ENCODE peak calls at places on chromosomes 2 and 18, in five cellular contexts. One of them, this sample, is unnamed.

GRCh38 chr18:43277164-43277600 is at the start of gene SYT4:
- DNase-seq in GM12878: no peak
- DNase-seq in HepG2: peak; percentile 8
- DNase-seq in H1: peak; percentile 66
- DNase-seq in K562: no peak
- DNase-seq in this sample: no peak

GRCh38 chr2:205280630-205281225 is 401.6 kb upstream of the NRP2 start:
- DNase-seq in GM12878: no peak
- DNase-seq in H1: no peak
- DNase-seq in K562: no peak
- DNase-seq in HepG2: no peak
- DNase-seq in this sample: no peak

GRCh38 chr2:71482055-71482454 is 28.7 kb downstream of the DYSF start:
- DNase-seq in K562: no peak
- DNase-seq in H1: no peak
- DNase-seq in HepG2: no peak
- DNase-seq in GM12878: no peak
- DNase-seq in this sample: no peak

GRCh38 chr2:153497938-153498629 is 19.5 kb upstream of the RPRM start:
- DNase-seq in H1: no peak
- DNase-seq in GM12878: no peak
- DNase-seq in K562: no peak
- DNase-seq in HepG2: no peak
- DNase-seq in this sample: no peak

GRCh38 chr2:201984800-201985525 is 48.7 kb upstream of the FZD7 start:
- DNase-seq in GM12878: no peak
- DNase-seq in K562: no peak
- DNase-seq in H1: no peak
- DNase-seq in HepG2: no peak
- DNase-seq in this sample: no peak

GRCh38 chr2:152740743-152741328 is 22.4 kb downstream of the ARL6IP6 start:
- DNase-seq in HepG2: peak; percentile 71
- DNase-seq in GM12878: no peak
- DNase-seq in H1: no peak
- DNase-seq in K562: peak; percentile 49
- DNase-seq in this sample: peak; percentile 49

GRCh38 chr2:152221870-152222269 is 46.3 kb upstream of the STAM2 start:
- DNase-seq in H1: no peak
- DNase-seq in GM12878: no peak
- DNase-seq in K562: no peak
- DNase-seq in HepG2: no peak
- DNase-seq in this sample: no peak

GRCh38 chr2:170369228-170369627 is 191.3 kb downstream of the MYO3B start:
- DNase-seq in H1: no peak
- DNase-seq in HepG2: no peak
- DNase-seq in GM12878: no peak
- DNase-seq in K562: no peak
- DNase-seq in this sample: no peak

GRCh38 chr2:20091305-20091991 is 40.0 kb upstream of the LAPTM4A start:
- DNase-seq in GM12878: no peak
- DNase-seq in HepG2: no peak
- DNase-seq in H1: no peak
- DNase-seq in K562: no peak
- DNase-seq in this sample: no peak

GRCh38 chr2:64406407-64406774 is 47.6 kb upstream of the LGALSL start:
- DNase-seq in K562: no peak
- DNase-seq in H1: no peak
- DNase-seq in GM12878: no peak
- DNase-seq in HepG2: peak; percentile 41
- DNase-seq in this sample: no peak

GRCh38 chr2:205996156-205996555 is 89.8 kb downstream of the INO80D start:
- DNase-seq in H1: no peak
- DNase-seq in K562: no peak
- DNase-seq in HepG2: no peak
- DNase-seq in GM12878: no peak
- DNase-seq in this sample: no peak

GRCh38 chr2:45571940-45572339 is 39.1 kb downstream of the SRBD1 start:
- DNase-seq in H1: no peak
- DNase-seq in GM12878: no peak
- DNase-seq in K562: no peak
- DNase-seq in HepG2: no peak
- DNase-seq in this sample: no peak

GRCh38 chr2:45570671-45571334 is 40.3 kb downstream of the SRBD1 start:
- DNase-seq in K562: no peak
- DNase-seq in HepG2: peak; percentile 31
- DNase-seq in GM12878: no peak
- DNase-seq in H1: peak; percentile 2
- DNase-seq in this sample: no peak

GRCh38 chr2:45567974-45568789 is 42.9 kb downstream of the SRBD1 start:
- DNase-seq in K562: no peak
- DNase-seq in H1: no peak
- DNase-seq in HepG2: no peak
- DNase-seq in GM12878: peak; percentile 85
- DNase-seq in this sample: no peak

GRCh38 chr2:45567288-45567963 is 43.6 kb downstream of the SRBD1 start:
- DNase-seq in H1: no peak
- DNase-seq in GM12878: no peak
- DNase-seq in K562: no peak
- DNase-seq in HepG2: no peak
- DNase-seq in this sample: no peak

GRCh38 chr2:45568935-45569334 is 42.1 kb downstream of the SRBD1 start:
- DNase-seq in HepG2: no peak
- DNase-seq in GM12878: no peak
- DNase-seq in K562: no peak
- DNase-seq in H1: no peak
- DNase-seq in this sample: no peak
- TF ChIP-seq ZNF274 in HepG2: no peak
- TF ChIP-seq ZNF274 in GM12878: no peak
- TF ChIP-seq ZNF274 in K562: no peak
- TF ChIP-seq ZNF274 in H1: no peak
- TF ChIP-seq ZNF274 in this sample: no peak

DNA sequence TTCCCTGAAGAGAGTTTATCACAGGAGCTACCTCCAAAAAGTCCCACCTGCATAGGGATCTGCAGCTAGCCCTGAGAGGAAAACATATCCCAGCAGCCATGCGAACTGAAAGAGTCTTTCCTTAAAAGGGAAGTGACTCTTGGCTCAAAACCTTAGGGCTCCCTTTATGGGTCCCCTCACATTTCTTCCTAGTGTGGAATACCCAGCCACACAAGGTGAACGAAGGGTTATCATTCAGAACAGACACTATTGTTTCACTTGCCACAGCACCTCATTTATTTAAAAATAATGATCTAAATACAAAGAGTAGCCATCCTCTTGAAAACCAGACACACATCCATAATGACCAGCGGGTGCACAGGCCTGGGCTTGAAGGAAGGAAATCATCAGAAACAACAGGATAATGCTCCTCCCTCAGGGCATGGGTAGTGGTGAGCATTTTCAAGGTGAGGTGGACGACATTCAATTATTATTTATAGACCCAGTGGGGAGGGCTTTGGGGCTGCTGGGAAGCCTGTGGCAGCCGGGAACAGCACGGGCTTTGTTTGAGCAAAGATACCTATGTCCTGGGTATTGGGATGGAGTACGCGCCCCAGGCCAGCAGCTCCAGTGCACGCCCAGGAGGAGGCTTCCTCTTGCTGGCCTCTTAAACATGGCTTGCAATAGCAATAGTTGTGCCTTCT is 119.0 kb upstream of the ITGA6 start:
- DNase-seq in GM12878: no peak
- DNase-seq in H1: no peak
- DNase-seq in HepG2: no peak
- DNase-seq in K562: no peak
- DNase-seq in this sample: no peak
- TF ChIP-seq CEBPB in GM12878: no peak
- TF ChIP-seq CEBPB in H1: no peak
- TF ChIP-seq CEBPB in HepG2: no peak
- TF ChIP-seq CEBPB in K562: no peak
- TF ChIP-seq CEBPB in this sample: no peak

DNA sequence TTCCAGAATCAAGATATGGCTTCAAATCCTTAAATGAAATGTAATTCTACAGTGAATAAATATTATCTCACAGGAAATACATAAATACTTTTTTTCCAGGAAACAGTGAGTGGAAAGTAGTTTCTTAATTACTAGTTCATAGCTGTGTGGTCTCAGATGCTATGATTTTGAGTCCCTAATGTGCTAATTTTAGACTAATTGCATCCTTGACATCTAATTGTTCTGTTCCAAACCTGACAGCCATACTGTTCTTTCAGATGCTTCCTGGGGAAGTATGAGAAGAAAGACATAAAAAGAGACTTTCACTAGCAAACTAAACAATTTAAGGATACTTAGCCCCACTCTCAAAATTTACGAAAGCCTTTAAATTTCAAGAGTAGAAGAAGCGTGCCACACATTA is 350.9 kb upstream of the CDH20 start:
- DNase-seq in GM12878: no peak
- DNase-seq in K562: no peak
- DNase-seq in HepG2: no peak
- DNase-seq in H1: no peak
- DNase-seq in this sample: no peak
- TF ChIP-seq POLR2A in GM12878: no peak
- TF ChIP-seq POLR2A in K562: no peak
- TF ChIP-seq POLR2A in HepG2: no peak
- TF ChIP-seq POLR2A in H1: no peak
- TF ChIP-seq POLR2A in this sample: no peak

GRCh38 chr2:41970898-41971660 is 76.7 kb upstream of the PKDCC start:
- DNase-seq in K562: no peak
- DNase-seq in H1: no peak
- DNase-seq in HepG2: no peak
- DNase-seq in GM12878: no peak
- DNase-seq in this sample: no peak
- TF ChIP-seq ZNF274 in K562: no peak
- TF ChIP-seq ZNF274 in H1: no peak
- TF ChIP-seq ZNF274 in HepG2: no peak
- TF ChIP-seq ZNF274 in GM12878: no peak
- TF ChIP-seq ZNF274 in this sample: no peak

GRCh38 chr2:237205111-237205541 is 119.4 kb downstream of the COPS8 start:
- DNase-seq in HepG2: no peak
- DNase-seq in GM12878: no peak
- DNase-seq in K562: no peak
- DNase-seq in H1: no peak
- DNase-seq in this sample: no peak
- TF ChIP-seq CEBPB in HepG2: no peak
- TF ChIP-seq CEBPB in GM12878: no peak
- TF ChIP-seq CEBPB in K562: no peak
- TF ChIP-seq CEBPB in H1: no peak
- TF ChIP-seq CEBPB in this sample: no peak

DNA sequence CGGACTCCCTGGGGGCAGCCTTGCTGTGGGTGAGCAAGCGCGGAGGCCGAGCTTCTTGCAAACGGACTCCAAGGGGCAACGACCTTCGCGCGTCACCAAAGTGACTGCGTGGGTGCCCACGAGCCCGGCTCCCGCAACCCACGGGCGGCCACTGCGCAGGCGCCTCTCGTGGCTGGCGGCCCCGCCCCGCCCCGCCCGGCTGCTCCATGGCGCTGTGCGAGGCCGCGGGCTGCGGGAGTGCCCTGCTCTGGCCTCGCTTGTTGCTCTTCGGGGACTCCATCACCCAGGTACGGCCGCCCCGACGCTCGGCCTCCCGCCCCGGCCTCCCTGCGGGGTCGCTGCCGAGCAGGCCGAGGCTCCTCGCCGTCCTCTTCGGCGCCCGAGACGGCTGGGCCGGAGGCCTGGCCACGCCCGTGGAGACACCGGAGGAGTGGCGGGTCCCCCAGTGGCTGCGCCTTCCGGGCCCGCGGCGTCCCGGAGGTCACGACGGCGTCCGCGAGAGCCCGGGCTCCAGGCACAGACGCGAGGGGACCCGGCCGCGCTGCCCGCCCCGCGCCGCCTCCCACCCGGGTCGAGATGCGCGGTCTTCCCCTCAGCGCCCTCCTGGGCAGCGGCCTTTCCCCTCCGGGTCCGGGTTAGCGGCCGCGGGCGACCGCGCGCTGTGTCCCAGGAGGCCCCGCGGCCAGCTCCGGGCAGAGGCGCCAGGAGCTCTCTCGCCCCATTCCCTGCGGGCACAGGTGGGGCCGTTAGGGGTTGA is at the start of gene IAH1:
- DNase-seq in HepG2: no peak
- DNase-seq in K562: no peak
- DNase-seq in H1: no peak
- DNase-seq in GM12878: no peak
- DNase-seq in this sample: no peak
- TF ChIP-seq POLR2A in HepG2: no peak
- TF ChIP-seq POLR2A in K562: no peak
- TF ChIP-seq POLR2A in H1: no peak
- TF ChIP-seq POLR2A in GM12878: peak; percentile 87
- TF ChIP-seq POLR2A in this sample: peak; percentile 38

DNA sequence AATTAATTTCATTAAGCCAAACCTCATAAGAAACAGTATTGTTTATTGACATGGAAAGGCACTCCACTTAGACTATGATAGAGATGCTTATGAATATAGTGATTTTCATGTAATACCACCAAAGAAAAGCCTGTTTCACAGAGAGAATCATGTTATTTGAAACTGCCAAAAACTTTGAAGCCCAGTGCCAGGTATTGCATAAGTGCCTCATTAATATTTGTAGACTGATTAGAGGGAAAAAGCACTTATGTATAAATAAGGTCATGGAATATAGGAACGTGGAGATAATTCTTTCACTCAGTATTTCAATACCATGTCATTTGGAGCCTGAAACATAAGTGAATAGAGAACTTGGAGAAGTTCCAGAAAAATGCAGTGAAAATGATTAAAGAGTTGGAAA is 162.6 kb upstream of the CRIM1 start:
- DNase-seq in HepG2: no peak
- DNase-seq in GM12878: no peak
- DNase-seq in H1: no peak
- DNase-seq in K562: no peak
- DNase-seq in this sample: no peak
- TF ChIP-seq ZNF274 in HepG2: no peak
- TF ChIP-seq ZNF274 in GM12878: no peak
- TF ChIP-seq ZNF274 in H1: no peak
- TF ChIP-seq ZNF274 in K562: no peak
- TF ChIP-seq ZNF274 in this sample: no peak

DNA sequence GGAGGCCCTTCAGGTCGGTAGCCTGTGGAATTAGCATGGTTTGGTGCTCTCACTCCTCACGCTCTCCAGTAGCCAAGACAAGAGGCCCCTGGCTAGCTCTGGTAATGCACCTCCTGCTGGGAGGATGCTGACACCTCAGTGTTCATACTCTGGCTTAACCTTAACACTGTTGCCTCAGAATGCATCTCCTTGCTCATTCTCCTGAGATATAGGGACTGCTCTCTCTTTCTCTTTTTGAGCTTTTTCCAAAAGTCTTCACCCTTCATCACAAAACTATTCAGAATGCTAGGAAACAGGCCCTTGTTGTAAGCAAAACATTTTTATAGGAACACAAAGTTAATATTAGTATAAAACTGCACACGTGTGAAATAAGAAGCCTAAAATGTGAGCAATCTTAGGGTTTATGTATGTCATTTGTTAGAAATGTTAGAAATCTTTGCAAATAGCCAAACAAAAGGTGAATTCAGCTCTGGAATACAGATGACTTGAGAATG is 17.3 kb upstream of the IMPA2 start:
- DNase-seq in GM12878: no peak
- DNase-seq in H1: no peak
- DNase-seq in K562: no peak
- DNase-seq in HepG2: no peak
- DNase-seq in this sample: no peak
- TF ChIP-seq CEBPB in GM12878: no peak
- TF ChIP-seq CEBPB in H1: no peak
- TF ChIP-seq CEBPB in K562: no peak
- TF ChIP-seq CEBPB in HepG2: no peak
- TF ChIP-seq CEBPB in this sample: no peak

GRCh38 chr2:240434728-240435456 is 571 bp upstream of the GPC1 start:
- DNase-seq in K562: peak; percentile 92
- DNase-seq in H1: no peak
- DNase-seq in GM12878: no peak
- DNase-seq in HepG2: peak; percentile 52
- DNase-seq in this sample: peak; percentile 69
- TF ChIP-seq POLR2A in K562: no peak
- TF ChIP-seq POLR2A in H1: no peak
- TF ChIP-seq POLR2A in GM12878: peak; percentile 37
- TF ChIP-seq POLR2A in HepG2: no peak
- TF ChIP-seq POLR2A in this sample: no peak